ENCODE peak calls at places on chromosome 1, in four cellular contexts. One of them, this sample, is unnamed.

GRCh38 chr1:107883562-107883961 is 81.4 kb downstream of the VAV3 start:
- DNase-seq in AG08396: no peak
- DNase-seq in GM19239: no peak
- DNase-seq in Kasumi-1: peak; percentile 80
- DNase-seq in this sample: no peak

GRCh38 chr1:46483597-46483996 is 6.0 kb upstream of the DMBX1 start:
- DNase-seq in AG08396: no peak
- DNase-seq in GM19239: no peak
- DNase-seq in Kasumi-1: no peak
- DNase-seq in this sample: no peak

GRCh38 chr1:26555550-26555981 is 26.0 kb downstream of the RPS6KA1 start:
- DNase-seq in AG08396: no peak
- DNase-seq in GM19239: no peak
- DNase-seq in Kasumi-1: peak; percentile 73
- DNase-seq in this sample: no peak

GRCh38 chr1:208540724-208541123 is 296.5 kb upstream of the PLXNA2 start:
- DNase-seq in AG08396: no peak
- DNase-seq in GM19239: no peak
- DNase-seq in Kasumi-1: no peak
- DNase-seq in this sample: no peak

GRCh38 chr1:208100906-208101305 is 143.3 kb downstream of the PLXNA2 start:
- DNase-seq in AG08396: no peak
- DNase-seq in GM19239: no peak
- DNase-seq in Kasumi-1: no peak
- DNase-seq in this sample: no peak

GRCh38 chr1:96416111-96416595 is 305.4 kb upstream of the PTBP2 start:
- DNase-seq in AG08396: peak; percentile 70
- DNase-seq in GM19239: no peak
- DNase-seq in Kasumi-1: no peak
- DNase-seq in this sample: no peak

GRCh38 chr1:208240698-208241355 is 3.4 kb downstream of the PLXNA2 start:
- DNase-seq in AG08396: no peak
- DNase-seq in GM19239: no peak
- DNase-seq in Kasumi-1: no peak
- DNase-seq in this sample: no peak

GRCh38 chr1:61081135-61081636 is 1.2 kb upstream of the NFIA start:
- DNase-seq in AG08396: no peak
- DNase-seq in GM19239: no peak
- DNase-seq in Kasumi-1: no peak
- DNase-seq in this sample: no peak

GRCh38 chr1:185159966-185160365 is 3.0 kb downstream of the SWT1 start:
- DNase-seq in AG08396: no peak
- DNase-seq in GM19239: no peak
- DNase-seq in Kasumi-1: no peak
- DNase-seq in this sample: peak; percentile 28

This sample was measured in GM12878.